ENCODE peak calls at places on chromosome 10, in ten cellular contexts. One of them, this sample, is unnamed.

GRCh38 chr10:98374176-98374969 is 40.6 kb downstream of the PYROXD2 start:
- DNase-seq in cardiac muscle cell: peak
- DNase-seq in HFFc6: peak
- DNase-seq in GM23338: no peak
- DNase-seq in AG04450: peak
- DNase-seq in astrocyte of the spinal cord: peak
- DNase-seq in esophagus squamous epithelium: no peak
- DNase-seq in mesothelial cell of epicardium: no peak
- DNase-seq in psoas muscle: no peak
- DNase-seq in WERI-Rb-1: no peak
- DNase-seq in this sample: no peak

GRCh38 chr10:331186-331585 is 195.9 kb downstream of the ZMYND11 start:
- DNase-seq in cardiac muscle cell: no peak
- DNase-seq in HFFc6: no peak
- DNase-seq in GM23338: no peak
- DNase-seq in AG04450: no peak
- DNase-seq in astrocyte of the spinal cord: no peak
- DNase-seq in esophagus squamous epithelium: no peak
- DNase-seq in mesothelial cell of epicardium: no peak
- DNase-seq in psoas muscle: no peak
- DNase-seq in WERI-Rb-1: no peak
- DNase-seq in this sample: no peak

GRCh38 chr10:14608381-14609001 is 166.2 kb downstream of the FAM107B start:
- DNase-seq in cardiac muscle cell: no peak
- DNase-seq in HFFc6: no peak
- DNase-seq in GM23338: no peak
- DNase-seq in AG04450: no peak
- DNase-seq in astrocyte of the spinal cord: no peak
- DNase-seq in esophagus squamous epithelium: no peak
- DNase-seq in mesothelial cell of epicardium: no peak
- DNase-seq in psoas muscle: peak
- DNase-seq in WERI-Rb-1: no peak
- DNase-seq in this sample: no peak

GRCh38 chr10:22481687-22482539 is 136.6 kb downstream of the SPAG6 start:
- DNase-seq in cardiac muscle cell: peak
- DNase-seq in HFFc6: no peak
- DNase-seq in GM23338: peak
- DNase-seq in AG04450: no peak
- DNase-seq in astrocyte of the spinal cord: no peak
- DNase-seq in esophagus squamous epithelium: no peak
- DNase-seq in mesothelial cell of epicardium: no peak
- DNase-seq in psoas muscle: no peak
- DNase-seq in WERI-Rb-1: no peak
- DNase-seq in this sample: no peak

GRCh38 chr10:131253931-131254865 is 57.3 kb downstream of the TCERG1L start:
- DNase-seq in cardiac muscle cell: no peak
- DNase-seq in HFFc6: no peak
- DNase-seq in GM23338: no peak
- DNase-seq in AG04450: no peak
- DNase-seq in astrocyte of the spinal cord: no peak
- DNase-seq in esophagus squamous epithelium: no peak
- DNase-seq in mesothelial cell of epicardium: no peak
- DNase-seq in psoas muscle: no peak
- DNase-seq in WERI-Rb-1: no peak
- DNase-seq in this sample: no peak

GRCh38 chr10:127033116-127033515 is 127.9 kb downstream of the DOCK1 start:
- DNase-seq in cardiac muscle cell: no peak
- DNase-seq in HFFc6: no peak
- DNase-seq in GM23338: no peak
- DNase-seq in AG04450: no peak
- DNase-seq in astrocyte of the spinal cord: no peak
- DNase-seq in esophagus squamous epithelium: no peak
- DNase-seq in mesothelial cell of epicardium: no peak
- DNase-seq in psoas muscle: no peak
- DNase-seq in WERI-Rb-1: no peak
- DNase-seq in this sample: no peak

GRCh38 chr10:7507887-7508726 is 97.3 kb upstream of the SFMBT2 start:
- DNase-seq in cardiac muscle cell: no peak
- DNase-seq in HFFc6: no peak
- DNase-seq in GM23338: no peak
- DNase-seq in AG04450: no peak
- DNase-seq in astrocyte of the spinal cord: no peak
- DNase-seq in esophagus squamous epithelium: no peak
- DNase-seq in mesothelial cell of epicardium: no peak
- DNase-seq in psoas muscle: no peak
- DNase-seq in WERI-Rb-1: no peak
- DNase-seq in this sample: no peak

GRCh38 chr10:103843854-103844567 is 11.4 kb downstream of the SH3PXD2A start:
- DNase-seq in cardiac muscle cell: no peak
- DNase-seq in HFFc6: peak
- DNase-seq in GM23338: no peak
- DNase-seq in AG04450: no peak
- DNase-seq in astrocyte of the spinal cord: no peak
- DNase-seq in esophagus squamous epithelium: no peak
- DNase-seq in mesothelial cell of epicardium: no peak
- DNase-seq in psoas muscle: peak
- DNase-seq in WERI-Rb-1: no peak
- DNase-seq in this sample: no peak

GRCh38 chr10:87551324-87551723 is 46.6 kb downstream of the MINPP1 start:
- DNase-seq in cardiac muscle cell: peak
- DNase-seq in HFFc6: no peak
- DNase-seq in GM23338: no peak
- DNase-seq in AG04450: no peak
- DNase-seq in astrocyte of the spinal cord: no peak
- DNase-seq in esophagus squamous epithelium: no peak
- DNase-seq in mesothelial cell of epicardium: no peak
- DNase-seq in psoas muscle: no peak
- DNase-seq in WERI-Rb-1: no peak
- DNase-seq in this sample: no peak

GRCh38 chr10:70836319-70836718 is 20.6 kb downstream of the SGPL1 start:
- DNase-seq in cardiac muscle cell: no peak
- DNase-seq in HFFc6: no peak
- DNase-seq in GM23338: no peak
- DNase-seq in AG04450: no peak
- DNase-seq in astrocyte of the spinal cord: no peak
- DNase-seq in esophagus squamous epithelium: no peak
- DNase-seq in mesothelial cell of epicardium: no peak
- DNase-seq in psoas muscle: no peak
- DNase-seq in WERI-Rb-1: no peak
- DNase-seq in this sample: no peak

GRCh38 chr10:88271736-88272135 is 311.4 kb downstream of the RNLS start:
- DNase-seq in cardiac muscle cell: peak
- DNase-seq in HFFc6: no peak
- DNase-seq in GM23338: no peak
- DNase-seq in AG04450: no peak
- DNase-seq in astrocyte of the spinal cord: no peak
- DNase-seq in esophagus squamous epithelium: no peak
- DNase-seq in mesothelial cell of epicardium: no peak
- DNase-seq in psoas muscle: no peak
- DNase-seq in WERI-Rb-1: no peak
- DNase-seq in this sample: no peak

GRCh38 chr10:5396545-5396944 is 8.1 kb downstream of the TUBAL3 start:
- DNase-seq in cardiac muscle cell: no peak
- DNase-seq in HFFc6: no peak
- DNase-seq in GM23338: no peak
- DNase-seq in AG04450: no peak
- DNase-seq in astrocyte of the spinal cord: peak
- DNase-seq in esophagus squamous epithelium: no peak
- DNase-seq in mesothelial cell of epicardium: no peak
- DNase-seq in psoas muscle: no peak
- DNase-seq in WERI-Rb-1: no peak
- DNase-seq in this sample: no peak

GRCh38 chr10:128721851-128722250 is 595.6 kb upstream of the MKI67 start:
- DNase-seq in cardiac muscle cell: no peak
- DNase-seq in HFFc6: no peak
- DNase-seq in GM23338: no peak
- DNase-seq in AG04450: no peak
- DNase-seq in astrocyte of the spinal cord: no peak
- DNase-seq in esophagus squamous epithelium: no peak
- DNase-seq in mesothelial cell of epicardium: no peak
- DNase-seq in psoas muscle: no peak
- DNase-seq in WERI-Rb-1: no peak
- DNase-seq in this sample: no peak
- TF ChIP-seq CTCF in cardiac muscle cell: no peak
- TF ChIP-seq CTCF in HFFc6: no peak
- TF ChIP-seq CTCF in GM23338: no peak
- TF ChIP-seq CTCF in AG04450: no peak
- TF ChIP-seq CTCF in astrocyte of the spinal cord: no peak
- TF ChIP-seq CTCF in esophagus squamous epithelium: no peak
- TF ChIP-seq CTCF in mesothelial cell of epicardium: no peak
- TF ChIP-seq CTCF in psoas muscle: no peak
- TF ChIP-seq CTCF in WERI-Rb-1: no peak
- TF ChIP-seq CTCF in this sample: no peak

DNA sequence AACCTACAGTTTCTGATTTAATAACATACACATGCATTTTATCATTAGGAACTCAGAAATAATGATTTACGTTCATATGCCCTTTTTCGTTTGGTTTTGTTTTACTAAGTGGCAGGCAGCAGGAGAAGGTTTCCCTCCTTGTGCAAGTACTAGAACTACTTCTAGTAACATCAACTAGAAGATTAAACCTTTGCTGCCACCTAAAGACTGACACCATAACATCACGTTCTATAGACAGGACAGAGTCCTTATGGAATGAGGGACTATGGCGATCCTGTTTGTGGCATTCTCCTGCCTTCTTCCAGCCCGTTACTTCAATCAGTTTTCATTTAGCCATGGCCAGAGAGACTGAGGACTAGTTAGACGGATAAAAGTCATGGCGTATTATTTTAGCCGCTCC is 53.2 kb downstream of the GAD2 start:
- DNase-seq in cardiac muscle cell: peak
- DNase-seq in HFFc6: peak
- DNase-seq in GM23338: peak
- DNase-seq in AG04450: no peak
- DNase-seq in astrocyte of the spinal cord: peak
- DNase-seq in esophagus squamous epithelium: no peak
- DNase-seq in mesothelial cell of epicardium: no peak
- DNase-seq in psoas muscle: no peak
- DNase-seq in WERI-Rb-1: peak
- DNase-seq in this sample: peak
- TF ChIP-seq CTCF in cardiac muscle cell: peak
- TF ChIP-seq CTCF in HFFc6: peak
- TF ChIP-seq CTCF in GM23338: peak
- TF ChIP-seq CTCF in AG04450: no peak
- TF ChIP-seq CTCF in astrocyte of the spinal cord: no peak
- TF ChIP-seq CTCF in esophagus squamous epithelium: no peak
- TF ChIP-seq CTCF in mesothelial cell of epicardium: no peak
- TF ChIP-seq CTCF in psoas muscle: no peak
- TF ChIP-seq CTCF in WERI-Rb-1: peak
- TF ChIP-seq CTCF in this sample: no peak

GRCh38 chr10:110313674-110314073 is 9.0 kb upstream of the SMNDC1 start:
- DNase-seq in cardiac muscle cell: no peak
- DNase-seq in HFFc6: no peak
- DNase-seq in GM23338: no peak
- DNase-seq in AG04450: no peak
- DNase-seq in astrocyte of the spinal cord: no peak
- DNase-seq in esophagus squamous epithelium: no peak
- DNase-seq in mesothelial cell of epicardium: no peak
- DNase-seq in psoas muscle: no peak
- DNase-seq in WERI-Rb-1: no peak
- DNase-seq in this sample: no peak

GRCh38 chr10:110311357-110311949 is 6.7 kb upstream of the SMNDC1 start:
- DNase-seq in cardiac muscle cell: peak
- DNase-seq in HFFc6: peak
- DNase-seq in GM23338: peak
- DNase-seq in AG04450: peak
- DNase-seq in astrocyte of the spinal cord: peak
- DNase-seq in esophagus squamous epithelium: no peak
- DNase-seq in mesothelial cell of epicardium: peak
- DNase-seq in psoas muscle: no peak
- DNase-seq in WERI-Rb-1: peak
- DNase-seq in this sample: no peak

GRCh38 chr10:110307805-110308204 is 3.1 kb upstream of the SMNDC1 start:
- DNase-seq in cardiac muscle cell: peak
- DNase-seq in HFFc6: no peak
- DNase-seq in GM23338: no peak
- DNase-seq in AG04450: no peak
- DNase-seq in astrocyte of the spinal cord: no peak
- DNase-seq in esophagus squamous epithelium: no peak
- DNase-seq in mesothelial cell of epicardium: no peak
- DNase-seq in psoas muscle: no peak
- DNase-seq in WERI-Rb-1: no peak
- DNase-seq in this sample: no peak

GRCh38 chr10:110312206-110312605 is 7.5 kb upstream of the SMNDC1 start:
- DNase-seq in cardiac muscle cell: no peak
- DNase-seq in HFFc6: no peak
- DNase-seq in GM23338: no peak
- DNase-seq in AG04450: no peak
- DNase-seq in astrocyte of the spinal cord: no peak
- DNase-seq in esophagus squamous epithelium: no peak
- DNase-seq in mesothelial cell of epicardium: no peak
- DNase-seq in psoas muscle: no peak
- DNase-seq in WERI-Rb-1: no peak
- DNase-seq in this sample: no peak

DNA sequence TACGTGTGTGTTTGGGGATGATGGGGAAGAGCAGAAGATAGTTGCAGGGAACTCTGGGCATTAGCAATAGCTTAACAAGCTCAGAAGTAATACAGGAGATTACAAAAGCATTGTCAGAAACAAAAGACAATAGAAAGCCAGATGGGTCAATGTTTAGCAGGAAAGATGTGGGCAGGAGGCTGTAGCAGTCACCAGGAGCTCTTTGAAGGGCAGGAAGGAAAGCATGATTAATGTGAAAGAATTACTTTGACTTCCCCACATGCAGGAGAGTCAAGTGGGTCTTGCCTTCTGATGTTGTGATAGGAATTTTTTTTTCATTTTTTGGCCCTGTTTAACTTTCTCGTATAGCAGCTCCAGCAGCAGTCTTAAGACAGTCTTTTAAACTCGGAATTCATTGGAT is 6.0 kb upstream of the SMNDC1 start:
- DNase-seq in cardiac muscle cell: peak
- DNase-seq in HFFc6: no peak
- DNase-seq in GM23338: no peak
- DNase-seq in AG04450: no peak
- DNase-seq in astrocyte of the spinal cord: no peak
- DNase-seq in esophagus squamous epithelium: no peak
- DNase-seq in mesothelial cell of epicardium: no peak
- DNase-seq in psoas muscle: no peak
- DNase-seq in WERI-Rb-1: peak
- DNase-seq in this sample: no peak
- TF ChIP-seq CTCF in cardiac muscle cell: no peak
- TF ChIP-seq CTCF in HFFc6: no peak
- TF ChIP-seq CTCF in GM23338: no peak
- TF ChIP-seq CTCF in AG04450: no peak
- TF ChIP-seq CTCF in astrocyte of the spinal cord: no peak
- TF ChIP-seq CTCF in esophagus squamous epithelium: no peak
- TF ChIP-seq CTCF in mesothelial cell of epicardium: no peak
- TF ChIP-seq CTCF in psoas muscle: no peak
- TF ChIP-seq CTCF in WERI-Rb-1: no peak
- TF ChIP-seq CTCF in this sample: no peak

DNA sequence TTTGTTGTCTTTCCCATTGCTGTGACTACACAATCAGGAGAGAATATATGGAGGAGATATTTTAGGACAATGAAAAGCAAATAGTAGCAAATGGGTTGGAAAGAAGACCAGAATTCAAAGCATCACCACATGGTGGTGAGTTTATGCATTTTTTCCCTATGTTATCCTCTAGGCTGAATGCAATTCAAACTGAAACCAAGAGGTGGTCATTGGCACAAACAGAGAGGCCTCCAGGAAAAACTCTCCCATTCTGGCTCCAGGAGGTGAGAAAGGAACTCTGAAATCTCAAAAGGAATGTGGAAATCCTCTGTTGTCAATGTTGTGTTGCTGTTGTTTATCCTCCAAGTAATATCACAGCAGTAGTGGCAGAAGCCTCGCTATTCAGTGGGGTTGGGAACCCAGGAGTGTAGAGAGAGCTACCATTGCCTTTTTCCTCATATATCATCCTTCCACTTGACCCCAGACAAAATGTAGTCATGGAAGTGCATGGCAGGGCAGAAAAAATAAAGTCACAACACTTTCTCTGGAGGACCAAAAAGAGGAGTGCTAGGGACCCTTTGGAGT is 819.1 kb downstream of the GRID1 start:
- DNase-seq in cardiac muscle cell: no peak
- DNase-seq in HFFc6: no peak
- DNase-seq in GM23338: no peak
- DNase-seq in AG04450: no peak
- DNase-seq in astrocyte of the spinal cord: no peak
- DNase-seq in esophagus squamous epithelium: no peak
- DNase-seq in mesothelial cell of epicardium: no peak
- DNase-seq in psoas muscle: no peak
- DNase-seq in WERI-Rb-1: no peak
- DNase-seq in this sample: no peak
- TF ChIP-seq CTCF in cardiac muscle cell: no peak
- TF ChIP-seq CTCF in HFFc6: no peak
- TF ChIP-seq CTCF in GM23338: no peak
- TF ChIP-seq CTCF in AG04450: no peak
- TF ChIP-seq CTCF in astrocyte of the spinal cord: no peak
- TF ChIP-seq CTCF in esophagus squamous epithelium: no peak
- TF ChIP-seq CTCF in mesothelial cell of epicardium: no peak
- TF ChIP-seq CTCF in psoas muscle: no peak
- TF ChIP-seq CTCF in WERI-Rb-1: no peak
- TF ChIP-seq CTCF in this sample: no peak